ENCODE peak calls at places on chromosomes 2 and 18, in five cellular contexts. K is HFFc6; E is stimulated activated CD4-positive, alpha-beta T cell treated with anti-CD3 and anti-CD28 coated beads, TNF-alpha, amount 100 ng/mL, for 1 hour; C is NCI-H1092 treated with DMSO at 0.1 percent for 48 hours; O is left cardiac atrium. N is an unnamed sample.
A peak's percentile ranks its signal among the peaks of the same experiment; 100 is the strongest.

GRCh38 chr2:74583504-74583903 is 29.0 kb downstream of the DOK1 start:
- DNase-seq in E (no peak), C (no peak), K (peak; percentile 57), O (no peak), N (no peak)

GRCh38 chr2:54456526-54457325 is 599 bp downstream of the SPTBN1 start:
- DNase-seq in O (peak; percentile 41), C (peak; percentile 43), E (no peak), K (no peak), N (peak; percentile 24)

GRCh38 chr2:173760553-173760952 is 204.6 kb downstream of the SP3 start:
- DNase-seq in O (no peak), C (no peak), E (no peak), K (no peak), N (no peak)

GRCh38 chr18:13422541-13423147 is 204.1 kb downstream of the LDLRAD4 start:
- DNase-seq in K (no peak), O (no peak), C (no peak), E (no peak), N (no peak)

GRCh38 chr18:3720818-3721545 is 271.0 kb downstream of the TGIF1 start:
- DNase-seq in K (no peak), C (peak; percentile 69), E (no peak), O (no peak), N (peak; percentile 37)

GRCh38 chr2:631741-632140 is 45.5 kb downstream of the TMEM18 start:
- DNase-seq in E (no peak), O (no peak), C (no peak), K (no peak), N (no peak)

GRCh38 chr2:130785466-130786055 is 30.2 kb downstream of the AMER3 start:
- DNase-seq in K (no peak), O (no peak), C (no peak), E (no peak), N (peak; percentile 5)

GRCh38 chr2:168583064-168583709 is 127.1 kb downstream of the CERS6 start:
- DNase-seq in O (no peak), K (no peak), C (no peak), E (no peak), N (no peak)

GRCh38 chr2:176107731-176108181 is 676 bp downstream of the HOXD11 start:
- DNase-seq in C (no peak), K (no peak), E (no peak), O (no peak), N (no peak)

N was measured in NCI-H1694.